ENCODE peak calls at places on chromosomes 4 and X, in ten cellular contexts. W, H, P, Q, C, D, J, Z, F and B are unnamed samples.

GRCh38 chrX:1529756-1530155 is 7.2 kb downstream of the P2RY8 start:
- DNase-seq in D (no peak), Z (no peak), H (no peak), C (no peak), J (no peak), P (no peak), F (no peak), Q (no peak), W (no peak), B (no peak)

GRCh38 chr4:82998898-82999297 is 11.7 kb downstream of the LIN54 start:
- DNase-seq in F (no peak), P (no peak), D (no peak), Q (no peak), W (no peak), J (no peak), C (no peak), Z (no peak), H (no peak), B (no peak)

GRCh38 chrX:37350034-37350365 is 836 bp downstream of the PRRG1 start:
- DNase-seq in Q (no peak), D (no peak), H (peak; percentile 55), P (peak; percentile 12), C (peak; percentile 4), F (no peak), Z (peak; percentile 22), J (no peak), W (peak; percentile 30), B (peak; percentile 33)

GRCh38 chr4:119894650-119895208 is 171.9 kb downstream of the MAD2L1 start:
- DNase-seq in Q (no peak), D (no peak), J (no peak), F (no peak), P (no peak), Z (no peak), C (no peak), H (no peak), W (no peak), B (no peak)

GRCh38 chr4:71487324-71487677 is 148.5 kb downstream of the SLC4A4 start:
- DNase-seq in F (no peak), Q (no peak), W (no peak), H (no peak), C (no peak), J (no peak), Z (no peak), P (no peak), D (no peak), B (peak; percentile 17)

GRCh38 chrX:6910218-6910617 is 237.3 kb upstream of the STS start:
- DNase-seq in J (no peak), H (no peak), Q (no peak), F (no peak), W (no peak), C (no peak), D (no peak), Z (no peak), P (no peak), B (no peak)

GRCh38 chr4:156718226-156718625 is 253.4 kb downstream of the PDGFC start:
- DNase-seq in C (no peak), W (peak; percentile 11), J (no peak), Q (no peak), F (no peak), P (no peak), H (peak; percentile 1), D (no peak), Z (peak; percentile 25), B (no peak)

GRCh38 chr4:127069675-127070074 is 563.1 kb upstream of the INTU start:
- DNase-seq in H (peak; percentile 30), J (no peak), C (no peak), Z (no peak), P (no peak), W (no peak), F (no peak), Q (peak; percentile 6), D (no peak), B (no peak)

GRCh38 chr4:48937033-48937432 is 30.5 kb upstream of the OCIAD2 start:
- DNase-seq in H (no peak), D (no peak), P (no peak), J (no peak), F (no peak), Z (no peak), W (no peak), C (no peak), Q (no peak), B (no peak)

GRCh38 chr4:1288786-1289185 is 905 bp upstream of the MAEA start:
- DNase-seq in H (peak; percentile 2), J (no peak), C (no peak), Z (no peak), Q (no peak), P (no peak), F (no peak), W (no peak), D (no peak), B (no peak)
- H3K27ac ChIP-seq in H (peak overlapping the region; percentile 60), J (peak overlapping the region; percentile 80), C (peak overlapping the region; percentile 90), Z (peak overlapping the region; percentile 74), Q (peak overlapping the region; percentile 70), P (peak overlapping the region; percentile 69), F (no peak overlapping the region), W (peak overlapping the region; percentile 55), D (peak overlapping the region; percentile 88), B (peak overlapping the region; percentile 70)

DNA sequence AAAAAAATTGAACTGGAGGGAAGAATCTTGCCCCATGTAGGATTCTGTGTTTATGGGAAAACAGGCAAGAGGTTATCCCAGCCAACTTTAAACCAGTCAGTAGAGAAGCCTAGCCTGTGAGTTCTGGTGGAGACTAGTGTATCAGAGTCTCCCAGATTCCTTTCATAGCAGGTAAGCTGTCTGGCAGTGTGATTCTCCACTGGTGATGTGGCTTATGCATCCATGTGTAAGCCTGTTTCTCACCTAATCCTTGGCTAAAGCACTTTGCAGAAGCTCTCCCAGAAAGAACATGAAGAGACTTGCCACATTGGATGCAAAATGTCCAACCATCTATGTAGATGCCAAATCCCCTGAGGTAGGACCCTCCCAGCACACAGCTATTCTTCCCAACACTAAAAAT is 111.7 kb downstream of the CHRNA9 start:
- DNase-seq in P (peak; percentile 77), W (no peak), C (no peak), F (no peak), J (no peak), Q (no peak), H (peak; percentile 2), Z (peak; percentile 48), D (no peak), B (no peak)
- H3K27ac ChIP-seq in P (no peak overlapping the region), W (no peak overlapping the region), C (peak overlapping the region; percentile 54), F (no peak overlapping the region), J (no peak overlapping the region), Q (no peak overlapping the region), H (no peak overlapping the region), Z (no peak overlapping the region), D (no peak overlapping the region), B (no peak overlapping the region)

DNA sequence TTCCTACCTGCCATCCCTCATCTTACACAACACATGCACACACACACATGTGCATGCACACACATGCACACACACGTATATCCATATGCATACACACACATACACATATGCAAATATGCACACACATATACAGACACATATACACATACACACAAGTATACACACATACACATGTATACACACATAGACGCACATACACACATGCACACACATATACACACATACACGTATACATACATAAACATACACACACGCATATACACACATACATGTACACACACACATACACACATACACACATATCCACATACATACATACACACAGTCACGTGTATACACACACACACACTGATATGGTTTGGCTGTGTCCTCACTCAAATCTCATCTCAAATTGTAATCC is 37.0 kb upstream of the AFAP1 start:
- DNase-seq in H (no peak), W (no peak), P (no peak), F (no peak), D (no peak), Z (no peak), Q (no peak), C (no peak), J (no peak), B (no peak)
- H3K27ac ChIP-seq in H (no peak overlapping the region), W (no peak overlapping the region), P (no peak overlapping the region), F (no peak overlapping the region), D (no peak overlapping the region), Z (no peak overlapping the region), Q (no peak overlapping the region), C (no peak overlapping the region), J (no peak overlapping the region), B (no peak overlapping the region)

GRCh38 chr4:151166662-151167061 is 67.2 kb downstream of the RPS3A start:
- DNase-seq in D (no peak), Z (no peak), P (no peak), C (no peak), H (no peak), F (no peak), Q (no peak), W (no peak), J (no peak), B (peak; percentile 57)

GRCh38 chr4:151169900-151170299 is 70.5 kb downstream of the RPS3A start:
- DNase-seq in C (no peak), Q (peak; percentile 38), F (no peak), P (peak; percentile 5), D (no peak), W (peak; percentile 47), H (peak; percentile 82), Z (peak; percentile 71), J (no peak), B (no peak)

GRCh38 chr4:151165205-151166000 is 66.0 kb downstream of the RPS3A start:
- DNase-seq in C (no peak), Q (no peak), P (no peak), W (no peak), H (no peak), J (no peak), Z (no peak), D (no peak), F (no peak), B (no peak)

GRCh38 chr4:151167561-151167960 is 68.1 kb downstream of the RPS3A start:
- DNase-seq in Z (no peak), D (no peak), J (no peak), W (no peak), C (no peak), Q (no peak), H (no peak), P (no peak), F (no peak), B (no peak)

DNA sequence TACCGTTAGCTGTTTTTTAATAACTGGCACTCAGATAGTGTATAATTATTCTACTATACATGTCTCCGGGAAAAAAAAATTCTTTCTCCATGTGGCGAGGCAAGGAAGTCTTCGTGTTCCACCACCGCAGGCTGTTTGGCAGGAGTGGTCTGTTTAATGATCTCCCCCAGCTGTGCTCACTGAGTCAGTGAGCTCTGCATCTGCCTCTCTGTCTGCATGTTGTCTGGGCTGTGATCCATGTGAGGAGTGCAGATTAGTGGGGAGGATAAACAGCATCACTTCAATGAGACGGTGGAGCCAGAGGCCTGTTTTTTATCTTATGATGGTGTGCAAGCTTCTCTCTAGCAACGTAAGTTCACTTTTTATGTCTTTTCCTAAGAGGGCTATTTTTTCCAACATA is 69.8 kb downstream of the RPS3A start:
- DNase-seq in Q (peak; percentile 97), D (peak; percentile 17), Z (peak; percentile 98), F (no peak), C (no peak), J (no peak), H (peak; percentile 98), P (no peak), W (peak; percentile 98), B (peak; percentile 75)
- H3K27ac ChIP-seq in Q (peak overlapping the region; percentile 49), D (no peak overlapping the region), Z (peak overlapping the region; percentile 42), F (no peak overlapping the region), C (no peak overlapping the region), J (no peak overlapping the region), H (peak overlapping the region; percentile 92), P (no peak overlapping the region), W (peak overlapping the region; percentile 19), B (peak overlapping the region; percentile 23)